ENCODE peak calls at places on chromosomes 11 and 22, in nine cellular contexts. S is fibroblast of pulmonary artery, M is AG04450, I is Right ventricle myocardium superior, T is AG04449, O is hippocampal formation, X is NAMALWA, R is HCT116, D is NCI-H1092. U is an unnamed sample.

GRCh38 chr22:50731811-50732624 is 6.0 kb upstream of the ACR start:
- DNase-seq in O (no peak), T (no peak), D (no peak), X (peak), I (peak), R (peak), S (peak), M (peak), U (peak)

GRCh38 chr22:22855617-22856308 is 31.9 kb upstream of the IGLL5 start:
- DNase-seq in I (peak), D (no peak), S (peak), R (no peak), X (peak), M (no peak), O (no peak), T (no peak), U (no peak)

GRCh38 chr11:33936745-33937612 is 45.1 kb upstream of the LMO2 start:
- DNase-seq in O (no peak), R (no peak), X (no peak), T (no peak), D (no peak), I (peak), S (peak), M (no peak), U (peak)

GRCh38 chr11:94876222-94876621 is 97.1 kb downstream of the CWC15 start:
- DNase-seq in S (no peak), R (no peak), D (no peak), T (no peak), O (no peak), M (no peak), I (no peak), X (no peak), U (no peak)

GRCh38 chr22:17435375-17435774 is 66.1 kb downstream of the CECR2 start:
- DNase-seq in D (no peak), S (no peak), R (no peak), O (no peak), M (no peak), T (no peak), X (no peak), I (no peak), U (no peak)

GRCh38 chr11:63520606-63521170 is 14.8 kb downstream of the LGALS12 start:
- DNase-seq in S (no peak), D (no peak), X (no peak), O (no peak), M (no peak), R (no peak), T (no peak), I (no peak), U (no peak)

GRCh38 chr11:115890500-115890899 is 386.3 kb upstream of the CADM1 start:
- DNase-seq in R (no peak), D (no peak), S (no peak), I (no peak), O (no peak), M (no peak), T (no peak), X (no peak), U (no peak)

GRCh38 chr11:124080319-124081001 is 34.8 kb upstream of the VWA5A start:
- DNase-seq in O (no peak), X (no peak), S (no peak), T (no peak), M (no peak), R (no peak), D (no peak), I (no peak), U (no peak)

GRCh38 chr11:121029813-121030445 is 6.0 kb downstream of the TBCEL start:
- DNase-seq in X (no peak), O (no peak), S (no peak), R (no peak), I (no peak), T (no peak), D (no peak), M (no peak), U (no peak)

GRCh38 chr11:17008099-17008498 is 6.1 kb downstream of the PLEKHA7 start:
- DNase-seq in S (no peak), I (no peak), M (no peak), D (no peak), T (no peak), O (no peak), R (no peak), X (no peak), U (no peak)

GRCh38 chr11:441418-442274 is at the start of gene ANO9:
- DNase-seq in M (no peak), R (no peak), I (peak), S (no peak), T (no peak), X (peak), O (no peak), D (no peak), U (peak)

U was measured in NCI-H748 treated with DMSO at 0.1 percent for 48 hours.